ENCODE peak calls at places on chromosomes 6 and 20, in eight cellular contexts. V, H, X, Z, B, E, Q and R are unnamed samples.

GRCh38 chr6:102517506-102517905 is 1124.0 kb downstream of the GRIK2 start:
- DNase-seq in V (no peak), H (no peak), X (no peak), Z (no peak), B (no peak), E (no peak), Q (no peak), R (no peak)

GRCh38 chr20:10216146-10216741 is 2.4 kb upstream of the SNAP25 start:
- DNase-seq in V (no peak), H (peak), X (no peak), Z (no peak), B (no peak), E (no peak), Q (no peak), R (no peak)

GRCh38 chr6:41462033-41462432 is 84.1 kb upstream of the FOXP4 start:
- DNase-seq in V (no peak), H (no peak), X (no peak), Z (no peak), B (no peak), E (no peak), Q (no peak), R (no peak)

GRCh38 chr6:98946877-98947410 is 802 bp downstream of the FBXL4 start:
- DNase-seq in V (no peak), H (no peak), X (peak), Z (no peak), B (peak), E (no peak), Q (no peak), R (no peak)

GRCh38 chr6:132314432-132314831 is 86.8 kb downstream of the MOXD1 start:
- DNase-seq in V (no peak), H (no peak), X (no peak), Z (no peak), B (no peak), E (no peak), Q (no peak), R (no peak)

GRCh38 chr20:23143098-23143497 is 57.0 kb upstream of the CD93 start:
- DNase-seq in V (no peak), H (peak), X (no peak), Z (no peak), B (peak), E (peak), Q (peak), R (no peak)

GRCh38 chr20:48738399-48739304 is 89.1 kb downstream of the PREX1 start:
- DNase-seq in V (no peak), H (no peak), X (no peak), Z (no peak), B (no peak), E (no peak), Q (no peak), R (peak)

GRCh38 chr6:63759605-63760004 is 124.0 kb downstream of the PHF3 start:
- DNase-seq in V (no peak), H (peak), X (no peak), Z (no peak), B (peak), E (no peak), Q (no peak), R (no peak)

GRCh38 chr6:152648090-152648489 is 10.9 kb upstream of the SYNE1 start:
- DNase-seq in V (no peak), H (no peak), X (no peak), Z (no peak), B (no peak), E (no peak), Q (no peak), R (no peak)

GRCh38 chr20:23145281-23145700 is 59.2 kb upstream of the CD93 start:
- DNase-seq in V (no peak), H (peak), X (no peak), Z (no peak), B (no peak), E (peak), Q (no peak), R (no peak)

GRCh38 chr6:20096506-20096905 is 115.8 kb downstream of the MBOAT1 start:
- DNase-seq in V (no peak), H (no peak), X (no peak), Z (no peak), B (no peak), E (no peak), Q (no peak), R (no peak)

GRCh38 chr6:73032586-73032985 is 192.7 kb downstream of the KHDC1L start:
- DNase-seq in V (no peak), H (peak), X (no peak), Z (no peak), B (peak), E (no peak), Q (no peak), R (no peak)

GRCh38 chr6:72212686-72213085 is 326.3 kb downstream of the RIMS1 start:
- DNase-seq in V (no peak), H (no peak), X (no peak), Z (no peak), B (no peak), E (no peak), Q (no peak), R (no peak)

GRCh38 chr6:99609839-99610489 is 3.3 kb downstream of the PRDM13 start:
- DNase-seq in V (no peak), H (no peak), X (no peak), Z (no peak), B (no peak), E (no peak), Q (no peak), R (no peak)

GRCh38 chr6:37665309-37665708 is 32.4 kb downstream of the MDGA1 start:
- DNase-seq in V (no peak), H (no peak), X (no peak), Z (no peak), B (no peak), E (no peak), Q (no peak), R (no peak)

GRCh38 chr6:170221052-170221752 is 69.7 kb downstream of the DLL1 start:
- DNase-seq in V (no peak), H (no peak), X (no peak), Z (no peak), B (no peak), E (peak), Q (no peak), R (no peak)

GRCh38 chr6:126267621-126268020 is 72.3 kb upstream of the CENPW start:
- DNase-seq in V (no peak), H (peak), X (no peak), Z (no peak), B (no peak), E (no peak), Q (no peak), R (no peak)

GRCh38 chr6:1591926-1592325 is 17.8 kb upstream of the FOXC1 start:
- DNase-seq in V (no peak), H (no peak), X (no peak), Z (no peak), B (no peak), E (no peak), Q (no peak), R (no peak)

GRCh38 chr6:21722488-21722887 is 128.9 kb downstream of the SOX4 start:
- DNase-seq in V (no peak), H (no peak), X (no peak), Z (no peak), B (no peak), E (no peak), Q (no peak), R (no peak)

GRCh38 chr6:30877419-30878262 is 6.7 kb upstream of the DDR1 start:
- DNase-seq in V (no peak), H (peak), X (peak), Z (peak), B (peak), E (peak), Q (peak), R (peak)
- H3K4me3 ChIP-seq in V (peak), H (peak), X (peak), Z (peak), B (peak), E (peak), Q (peak), R (peak)

GRCh38 chr6:5587648-5588047 is 326.3 kb downstream of the FARS2 start:
- DNase-seq in V (no peak), H (no peak), X (no peak), Z (no peak), B (no peak), E (no peak), Q (no peak), R (no peak)

GRCh38 chr6:5580736-5581568 is 319.6 kb downstream of the FARS2 start:
- DNase-seq in V (no peak), H (no peak), X (no peak), Z (no peak), B (no peak), E (no peak), Q (no peak), R (no peak)

GRCh38 chr6:5584072-5584471 is 322.8 kb downstream of the FARS2 start:
- DNase-seq in V (no peak), H (peak), X (no peak), Z (peak), B (peak), E (no peak), Q (no peak), R (no peak)

GRCh38 chr6:5583528-5583927 is 322.2 kb downstream of the FARS2 start:
- DNase-seq in V (no peak), H (no peak), X (no peak), Z (no peak), B (no peak), E (no peak), Q (no peak), R (no peak)

DNA sequence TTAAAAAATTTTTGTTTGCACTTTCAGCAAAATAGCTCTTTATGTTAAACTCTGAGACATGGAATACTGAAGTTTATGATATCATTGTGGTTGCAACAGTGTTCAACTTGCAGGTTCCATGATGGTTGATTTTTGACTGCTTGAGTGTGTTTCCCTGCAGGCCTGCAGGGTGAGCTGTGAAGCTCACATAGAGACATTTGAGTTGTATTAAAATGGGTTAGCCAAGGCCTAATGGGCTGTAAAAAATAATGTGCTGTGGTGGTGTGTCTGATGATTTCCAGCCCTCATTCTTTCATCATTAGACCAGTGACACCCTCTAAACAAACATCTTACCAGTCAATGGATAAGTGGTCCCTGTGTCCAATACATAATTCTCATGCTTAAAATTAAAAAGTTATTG is 321.4 kb downstream of the FARS2 start:
- DNase-seq in V (no peak), H (no peak), X (no peak), Z (no peak), B (no peak), E (no peak), Q (no peak), R (no peak)
- TF ChIP-seq CTCF in V (no peak), H (no peak), X (no peak), Z (peak), B (no peak), E (no peak), Q (peak), R (no peak)

DNA sequence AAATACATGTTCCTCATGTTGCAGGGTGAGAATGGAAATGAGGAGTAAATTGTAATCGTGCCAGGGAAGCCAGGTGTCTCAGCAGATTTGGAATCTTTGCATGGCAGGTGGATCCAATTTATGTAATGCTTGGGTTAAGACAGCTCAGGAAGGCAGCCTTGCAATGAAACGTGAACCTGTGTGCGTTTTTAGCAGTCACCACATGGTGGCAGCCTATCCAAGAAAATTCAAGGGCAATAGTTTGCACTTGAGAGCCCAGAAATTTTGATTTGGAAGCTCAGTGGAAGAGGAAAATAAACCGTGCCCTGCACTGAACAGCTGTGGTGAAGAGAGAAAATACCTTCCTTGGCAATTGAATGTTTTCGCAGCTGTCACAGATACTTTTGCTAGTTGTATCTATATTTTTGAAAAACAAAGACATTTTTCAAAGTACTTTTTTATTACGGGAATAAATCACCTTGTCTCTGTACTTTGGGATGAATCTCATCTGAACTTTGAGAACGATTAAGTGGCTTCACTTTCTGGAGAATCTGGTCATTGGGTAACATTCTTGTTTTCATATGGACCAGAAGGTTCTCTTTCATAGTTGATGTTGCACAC is 26.5 kb downstream of the MTHFD1L start:
- DNase-seq in V (no peak), H (peak), X (peak), Z (peak), B (peak), E (no peak), Q (peak), R (peak)
- H3K4me3 ChIP-seq in V (no peak), H (no peak), X (no peak), Z (no peak), B (no peak), E (no peak), Q (no peak), R (no peak)

GRCh38 chr6:33665957-33666356 is 44.8 kb downstream of the ITPR3 start:
- DNase-seq in V (no peak), H (no peak), X (no peak), Z (no peak), B (no peak), E (no peak), Q (no peak), R (no peak)
- TF ChIP-seq CTCF in V (no peak), H (no peak), X (no peak), Z (no peak), B (no peak), E (no peak), Q (no peak), R (no peak)

DNA sequence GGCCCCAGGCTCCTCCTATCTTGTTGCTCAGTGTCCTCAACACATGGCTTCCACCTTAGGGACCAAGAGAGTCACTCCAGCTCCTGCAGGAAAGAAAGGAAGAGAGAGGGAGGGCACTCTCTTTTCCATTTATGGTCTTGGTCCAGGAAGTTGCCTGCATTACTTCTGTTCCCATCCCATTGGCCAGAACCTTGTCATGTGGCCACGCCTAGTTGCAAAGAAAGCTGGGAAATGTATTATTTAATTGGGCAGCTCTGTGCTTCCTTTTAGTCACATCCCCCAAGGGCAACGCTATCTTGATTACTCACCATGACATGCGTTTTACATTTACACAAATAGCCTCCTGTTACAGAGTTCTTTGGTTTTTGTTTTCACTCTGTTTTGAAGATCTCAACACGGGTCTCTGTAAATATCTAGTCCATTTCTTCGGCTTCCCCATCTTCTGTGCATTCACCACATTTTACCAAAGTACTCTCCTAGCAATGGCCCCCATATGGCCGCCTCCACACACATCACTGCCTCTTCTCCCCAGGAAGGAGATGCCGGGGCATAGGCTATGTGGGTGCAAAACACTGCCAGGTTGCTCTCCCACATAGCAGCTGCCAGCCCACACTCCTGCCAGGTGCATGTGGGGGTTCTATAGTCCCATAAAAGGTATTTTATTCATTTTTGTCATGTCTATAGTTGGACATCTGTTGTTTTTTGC is 35.7 kb upstream of the ZMYND8 start:
- DNase-seq in V (no peak), H (peak), X (peak), Z (peak), B (peak), E (no peak), Q (peak), R (peak)
- H3K4me3 ChIP-seq in V (no peak), H (peak), X (peak), Z (no peak), B (no peak), E (no peak), Q (no peak), R (no peak)

DNA sequence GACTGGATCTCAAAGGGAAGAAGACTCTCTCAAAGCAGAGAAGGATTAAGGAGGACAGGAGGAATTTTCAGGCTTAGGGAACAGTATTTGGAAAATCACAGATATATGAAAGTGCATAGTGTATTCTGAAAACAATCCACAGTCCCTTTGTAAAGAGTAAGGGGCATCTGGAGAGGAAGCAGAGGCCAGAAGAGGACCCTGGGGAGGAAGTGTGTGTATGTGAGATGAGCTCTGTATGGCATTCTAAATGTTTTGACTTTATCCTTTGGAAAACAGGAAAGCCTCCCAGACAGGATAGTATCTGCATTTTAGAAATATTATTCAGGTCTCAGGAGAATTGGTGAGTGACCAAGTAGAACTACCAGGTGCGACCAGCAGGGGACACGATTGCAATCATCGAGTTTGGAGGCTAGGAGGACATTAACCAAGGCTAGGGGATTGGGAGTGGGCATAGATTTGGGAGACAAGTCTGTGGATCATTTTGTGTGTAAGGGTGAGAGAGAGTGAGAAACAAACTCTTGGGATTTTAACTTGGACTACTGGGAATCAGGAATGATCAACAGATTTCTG is 38.3 kb upstream of the FAM184A start:
- DNase-seq in V (no peak), H (no peak), X (no peak), Z (no peak), B (no peak), E (no peak), Q (no peak), R (no peak)
- TF ChIP-seq CTCF in V (no peak), H (peak), X (peak), Z (no peak), B (no peak), E (no peak), Q (peak), R (peak)

GRCh38 chr6:168078943-168079405 is at the start of gene FRMD1:
- DNase-seq in V (no peak), H (no peak), X (no peak), Z (no peak), B (no peak), E (no peak), Q (no peak), R (no peak)
- H3K4me3 ChIP-seq in V (no peak), H (no peak), X (no peak), Z (no peak), B (no peak), E (peak), Q (no peak), R (no peak)